ENCODE peak calls at places on chromosomes 2 and 18, in five cellular contexts. W is HFFc6, H is GM12891, I is T-cell, T is ELF-1. Y is an unnamed sample.
A peak's percentile ranks its signal among the peaks of the same experiment; 100 is the strongest.

GRCh38 chr2:218427741-218428140 is 8.8 kb downstream of the VIL1 start:
- DNase-seq in W (no peak), H (no peak), I (no peak), T (no peak), Y (no peak)

GRCh38 chr2:216164087-216164486 is 54.9 kb downstream of the XRCC5 start:
- DNase-seq in W (no peak), H (no peak), I (no peak), T (no peak), Y (no peak)

GRCh38 chr2:164538250-164538866 is 82.9 kb downstream of the GRB14 start:
- DNase-seq in W (peak; percentile 35), H (peak; percentile 2), I (no peak), T (no peak), Y (no peak)

GRCh38 chr2:220076734-220077133 is 449.3 kb downstream of the SLC4A3 start:
- DNase-seq in W (peak; percentile 83), H (no peak), I (no peak), T (peak; percentile 37), Y (no peak)

GRCh38 chr2:127681288-127681771 is 6.0 kb upstream of the LIMS2 start:
- DNase-seq in W (no peak), H (no peak), I (no peak), T (no peak), Y (no peak)

GRCh38 chr2:170301606-170302005 is 123.7 kb downstream of the MYO3B start:
- DNase-seq in W (no peak), H (no peak), I (no peak), T (no peak), Y (no peak)

GRCh38 chr18:13616041-13616440 is 110.3 kb downstream of the FAM210A start:
- DNase-seq in W (no peak), H (no peak), I (no peak), T (no peak), Y (no peak)

GRCh38 chr2:29058082-29058481 is 16.2 kb downstream of the PCARE start:
- DNase-seq in W (no peak), H (no peak), I (no peak), T (no peak), Y (no peak)

GRCh38 chr2:182043021-182043420 is 57.4 kb downstream of the PPP1R1C start:
- DNase-seq in W (no peak), H (no peak), I (no peak), T (no peak), Y (no peak)

GRCh38 chr2:75290600-75291140 is 91.3 kb upstream of the TACR1 start:
- DNase-seq in W (peak; percentile 43), H (no peak), I (no peak), T (peak; percentile 14), Y (no peak)

GRCh38 chr2:101998556-101999121 is 6.9 kb downstream of the IL1R2 start:
- DNase-seq in W (no peak), H (no peak), I (no peak), T (no peak), Y (no peak)

GRCh38 chr2:206858972-206859739 is 80.2 kb upstream of the CPO start:
- DNase-seq in W (no peak), H (no peak), I (no peak), T (no peak), Y (peak; percentile 37)

GRCh38 chr18:58221060-58221725 is 177.2 kb downstream of the NEDD4L start:
- DNase-seq in W (peak; percentile 70), H (no peak), I (no peak), T (peak; percentile 87), Y (no peak)

GRCh38 chr2:146818122-146818521 is 1026.7 kb upstream of the ACVR2A start:
- DNase-seq in W (no peak), H (no peak), I (no peak), T (no peak), Y (no peak)

GRCh38 chr2:55235724-55236538 is 3.4 kb downstream of the RPS27A start:
- DNase-seq in W (no peak), H (no peak), I (no peak), T (no peak), Y (no peak)

GRCh38 chr18:13910501-13910900 is 4.8 kb downstream of the MC2R start:
- DNase-seq in W (no peak), H (no peak), I (no peak), T (no peak), Y (no peak)

GRCh38 chr2:28665041-28665704 is 86.5 kb upstream of the PPP1CB start:
- DNase-seq in W (peak; percentile 67), H (no peak), I (no peak), T (no peak), Y (no peak)

GRCh38 chr2:231711677-231712461 is 3.5 kb downstream of the PTMA start:
- DNase-seq in W (no peak), H (no peak), I (no peak), T (peak; percentile 57), Y (peak; percentile 23)

GRCh38 chr2:240432820-240433801 is 2.4 kb upstream of the GPC1 start:
- DNase-seq in W (no peak), H (no peak), I (no peak), T (no peak), Y (no peak)